ENCODE peak calls at places on chromosomes 1 and 21, in four cellular contexts. S, G, Y and N are unnamed samples.

GRCh38 chr1:228837817-228838716 is 102.8 kb downstream of the RHOU start:
- DNase-seq in S (peak), G (no peak), Y (peak), N (peak)

GRCh38 chr1:183569141-183569540 is 21.1 kb downstream of the NCF2 start:
- DNase-seq in S (no peak), Y (peak), G (peak), N (no peak)

GRCh38 chr1:230332429-230333088 is 93.6 kb downstream of the PGBD5 start:
- DNase-seq in Y (no peak), S (no peak), G (peak), N (no peak)

GRCh38 chr1:63821650-63822049 is 47.8 kb downstream of the ROR1 start:
- DNase-seq in G (no peak), Y (peak), S (no peak), N (no peak)

GRCh38 chr1:96872757-96873156 is 151.2 kb downstream of the PTBP2 start:
- DNase-seq in S (no peak), Y (no peak), G (peak), N (no peak)

GRCh38 chr1:151944110-151944858 is 35.0 kb upstream of the THEM4 start:
- DNase-seq in G (no peak), S (no peak), Y (no peak), N (no peak)

GRCh38 chr1:117825414-117825813 is 104.0 kb downstream of the GDAP2 start:
- DNase-seq in G (no peak), Y (no peak), S (no peak), N (no peak)

GRCh38 chr1:59128784-59129227 is 168.1 kb upstream of the FGGY start:
- DNase-seq in Y (peak), G (peak), S (no peak), N (no peak)

GRCh38 chr1:5640845-5641244 is 351.4 kb downstream of the NPHP4 start:
- DNase-seq in G (peak), S (no peak), Y (no peak), N (no peak)

GRCh38 chr21:26707241-26707640 is 134.2 kb upstream of the CYYR1 start:
- DNase-seq in Y (no peak), S (no peak), G (no peak), N (no peak)

GRCh38 chr1:35855016-35855700 is 27.9 kb upstream of the AGO1 start:
- DNase-seq in S (no peak), Y (no peak), G (peak), N (no peak)

GRCh38 chr1:52551476-52552235 is 1.2 kb downstream of the TUT4 start:
- DNase-seq in Y (peak), G (peak), S (no peak), N (no peak)

GRCh38 chr1:82503805-82504204 is 703.1 kb downstream of the ADGRL2 start:
- DNase-seq in S (no peak), G (no peak), Y (no peak), N (no peak)

GRCh38 chr1:154418062-154418897 is 13.1 kb downstream of the IL6R start:
- DNase-seq in Y (no peak), S (peak), G (peak), N (peak)

GRCh38 chr21:45434645-45435217 is 29.8 kb downstream of the COL18A1 start:
- DNase-seq in S (no peak), G (no peak), Y (no peak), N (no peak)

GRCh38 chr1:27298632-27299384 is 23.2 kb upstream of the TMEM222 start:
- DNase-seq in Y (no peak), G (peak), S (no peak), N (no peak)

GRCh38 chr1:166169182-166169581 is 2.4 kb upstream of the FAM78B start:
- DNase-seq in S (no peak), Y (no peak), G (peak), N (no peak)

GRCh38 chr1:183419399-183419798 is 1.2 kb upstream of the NMNAT2 start:
- DNase-seq in S (no peak), Y (no peak), G (no peak), N (no peak)

GRCh38 chr1:27513958-27514357 is 24.0 kb upstream of the WASF2 start:
- DNase-seq in S (no peak), Y (no peak), G (peak), N (no peak)

GRCh38 chr1:174051956-174052355 is 29.8 kb upstream of the RC3H1 start:
- DNase-seq in Y (no peak), S (no peak), G (no peak), N (no peak)

GRCh38 chr1:176877557-176877956 is 287.0 kb downstream of the ASTN1 start:
- DNase-seq in G (no peak), S (no peak), Y (no peak), N (no peak)

GRCh38 chr1:31857863-31858262 is 42.0 kb upstream of the SPOCD1 start:
- DNase-seq in Y (no peak), S (no peak), G (no peak), N (no peak)

GRCh38 chr21:33451634-33452071 is 28.1 kb downstream of the TMEM50B start:
- DNase-seq in S (peak), Y (peak), G (peak), N (no peak)

GRCh38 chr1:91171906-91172305 is 150.1 kb upstream of the ZNF644 start:
- DNase-seq in Y (no peak), S (no peak), G (no peak), N (peak)

GRCh38 chr21:35565204-35565611 is 495.1 kb downstream of the SETD4 start:
- DNase-seq in S (no peak), G (peak), Y (peak), N (peak)

GRCh38 chr1:203828002-203828401 is 32.6 kb downstream of the ZBED6 start:
- DNase-seq in Y (peak), S (no peak), G (no peak), N (no peak)

GRCh38 chr1:41870076-41870562 is 48.6 kb downstream of the HIVEP3 start:
- DNase-seq in Y (peak), S (no peak), G (no peak), N (no peak)

GRCh38 chr1:84450916-84451315 is 28.1 kb upstream of the RPF1 start:
- DNase-seq in G (no peak), S (no peak), Y (peak), N (no peak)

GRCh38 chr1:109477821-109478220 is 5.9 kb upstream of the ATXN7L2 start:
- DNase-seq in G (no peak), S (no peak), Y (no peak), N (no peak)

GRCh38 chr1:207035877-207036558 is 3.5 kb upstream of the C1orf116 start:
- DNase-seq in Y (no peak), S (no peak), G (no peak), N (no peak)

GRCh38 chr1:54272772-54273091 is 72.8 kb downstream of the MRPL37 start:
- DNase-seq in S (no peak), Y (no peak), G (no peak), N (no peak)

GRCh38 chr1:84145051-84145450 is 980 bp downstream of the PRKACB start:
- DNase-seq in S (no peak), Y (peak), G (no peak), N (no peak)

GRCh38 chr1:188615321-188615720 is 1786.6 kb downstream of the PLA2G4A start:
- DNase-seq in G (no peak), Y (peak), S (no peak), N (no peak)

GRCh38 chr1:67394548-67394947 is 35.7 kb downstream of the SERBP1 start:
- DNase-seq in S (no peak), G (no peak), Y (no peak), N (no peak)

GRCh38 chr1:67393737-67394136 is 36.5 kb downstream of the SERBP1 start:
- DNase-seq in S (no peak), G (no peak), Y (no peak), N (no peak)

GRCh38 chr1:67404212-67404620 is 26.0 kb downstream of the SERBP1 start:
- DNase-seq in G (no peak), S (no peak), Y (peak), N (no peak)

GRCh38 chr1:67401443-67401842 is 28.8 kb downstream of the SERBP1 start:
- DNase-seq in S (no peak), G (no peak), Y (peak), N (no peak)

DNA sequence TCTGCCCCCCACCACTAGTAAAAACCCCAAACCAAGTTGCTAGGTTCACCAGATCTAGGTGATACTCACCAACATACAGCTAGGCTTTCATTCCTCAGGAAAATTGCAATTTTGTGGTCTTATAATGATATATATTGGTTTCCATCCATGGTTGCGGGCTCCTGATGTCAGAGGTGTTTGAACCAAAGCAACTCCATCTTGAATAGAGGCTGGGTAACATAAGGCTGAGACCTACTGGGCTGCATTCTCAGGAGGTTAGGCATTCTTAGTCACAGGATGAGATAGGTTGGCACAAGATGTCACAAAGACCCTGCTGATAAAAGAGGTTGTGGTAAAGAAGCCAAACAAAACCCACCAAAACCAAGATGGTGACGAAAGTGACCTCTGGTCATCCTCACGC is 30.6 kb downstream of the SERBP1 start:
- DNase-seq in G (no peak), S (no peak), Y (no peak), N (no peak)
- H3K27ac ChIP-seq in G (no peak), S (no peak), Y (no peak), N (no peak)

DNA sequence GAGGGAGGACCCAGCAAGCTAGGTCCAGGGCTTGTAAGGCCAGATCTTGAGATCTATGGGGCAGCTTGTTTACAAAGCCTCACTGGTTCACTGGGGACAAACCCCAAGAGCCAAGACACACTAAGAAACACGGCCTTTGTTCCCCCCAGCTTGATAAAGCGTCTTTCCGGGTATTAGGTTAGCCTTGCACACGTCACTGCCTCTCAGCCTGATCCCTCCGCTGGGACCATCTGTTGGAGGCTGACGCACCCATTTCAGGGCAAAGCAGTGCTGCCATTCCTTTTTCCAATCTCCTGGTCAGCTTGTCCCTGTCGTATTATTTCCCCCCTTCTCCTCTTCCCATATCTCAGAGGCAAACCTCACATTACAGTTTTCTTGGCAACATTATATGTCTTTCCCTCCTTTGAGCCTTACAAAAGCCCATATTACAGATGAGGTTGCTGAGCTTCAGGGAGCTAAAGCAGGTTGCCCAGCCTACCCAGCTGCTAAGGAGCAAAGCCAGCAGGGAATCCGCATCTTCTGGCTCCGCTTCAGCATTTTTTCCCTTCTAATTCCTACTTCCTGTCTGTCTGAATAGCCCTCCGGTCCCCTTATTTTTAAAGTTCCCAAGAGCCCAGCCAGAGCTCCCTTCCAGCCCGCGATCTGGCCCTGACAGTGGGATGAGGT is 4.1 kb downstream of the HEYL start:
- DNase-seq in G (no peak), S (no peak), Y (no peak), N (no peak)
- H3K4me3 ChIP-seq in G (no peak), S (no peak), Y (no peak), N (no peak)

GRCh38 chr1:1989759-1990158 is 13.8 kb downstream of the CFAP74 start:
- DNase-seq in G (no peak), S (no peak), Y (peak), N (no peak)

GRCh38 chr1:1987142-1987510 is 16.5 kb downstream of the CFAP74 start:
- DNase-seq in Y (no peak), G (no peak), S (no peak), N (no peak)

GRCh38 chr1:1989102-1989542 is 14.5 kb downstream of the CFAP74 start:
- DNase-seq in S (no peak), Y (peak), G (peak), N (no peak)

GRCh38 chr1:1988061-1988945 is 15.3 kb downstream of the CFAP74 start:
- DNase-seq in Y (no peak), G (no peak), S (no peak), N (no peak)

DNA sequence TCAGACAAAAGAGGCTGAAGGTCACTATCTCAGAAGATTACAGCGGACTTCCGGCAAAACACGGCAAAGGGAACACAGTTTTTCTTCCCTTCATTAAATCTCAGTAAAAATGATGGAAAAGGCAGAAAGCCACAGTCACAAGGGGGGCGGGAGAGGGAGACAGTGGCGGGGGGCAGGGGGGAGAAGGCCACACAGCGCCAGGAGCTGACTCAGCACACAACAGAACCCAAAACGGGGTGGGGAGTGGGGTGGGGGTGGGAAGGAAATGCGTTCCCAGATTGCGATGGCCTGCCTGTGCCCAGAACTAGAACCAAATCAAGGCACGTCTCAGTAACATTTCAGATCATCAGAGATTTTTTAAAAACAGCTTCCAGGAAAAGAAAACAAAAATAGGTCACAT is 13.4 kb downstream of the CFAP74 start:
- DNase-seq in Y (no peak), G (no peak), S (no peak), N (no peak)
- H3K27ac ChIP-seq in Y (no peak), G (no peak), S (peak), N (no peak)

GRCh38 chr1:234926574-234927311 is 201.9 kb downstream of the TOMM20 start:
- DNase-seq in G (no peak), Y (no peak), S (peak), N (no peak)

GRCh38 chr1:234926252-234926573 is 202.4 kb downstream of the TOMM20 start:
- DNase-seq in G (no peak), S (no peak), Y (no peak), N (no peak)

GRCh38 chr1:234928642-234929041 is 200.0 kb downstream of the TOMM20 start:
- DNase-seq in Y (no peak), S (no peak), G (no peak), N (no peak)

GRCh38 chr1:234927968-234928635 is 200.5 kb downstream of the TOMM20 start:
- DNase-seq in Y (no peak), G (no peak), S (no peak), N (no peak)

GRCh38 chr1:234927312-234927967 is 201.2 kb downstream of the TOMM20 start:
- DNase-seq in Y (no peak), G (no peak), S (peak), N (no peak)
- H3K4me3 ChIP-seq in Y (no peak), G (no peak), S (no peak), N (no peak)

DNA sequence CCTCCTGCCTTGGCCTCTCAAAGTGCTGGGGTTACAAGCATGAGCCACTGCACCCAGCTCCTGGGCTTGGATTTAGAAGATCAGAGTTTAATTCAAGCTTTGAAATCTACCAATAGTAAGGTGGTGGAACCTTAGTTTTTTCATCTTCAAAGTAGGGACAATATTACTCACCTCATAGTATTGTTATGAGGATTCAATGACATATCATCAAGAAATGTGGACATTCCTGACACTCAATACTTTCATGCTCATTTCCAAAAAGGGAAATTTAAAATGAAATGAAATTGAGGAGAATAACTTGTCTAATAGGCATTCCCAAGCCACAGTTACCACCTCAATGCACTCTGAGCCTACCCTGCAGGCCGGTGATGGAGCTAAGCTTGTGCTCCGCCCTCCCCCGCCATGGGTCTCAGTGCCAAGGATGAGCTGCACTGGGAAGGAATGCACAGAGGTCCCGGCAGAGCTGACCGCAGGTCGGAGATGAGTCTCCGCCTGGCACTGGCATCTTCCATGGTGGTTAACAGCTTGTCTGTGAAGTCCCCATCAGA is 56.5 kb upstream of the BCAR3 start:
- DNase-seq in Y (peak), G (no peak), S (no peak), N (no peak)
- H3K27ac ChIP-seq in Y (peak), G (no peak), S (no peak), N (no peak)

DNA sequence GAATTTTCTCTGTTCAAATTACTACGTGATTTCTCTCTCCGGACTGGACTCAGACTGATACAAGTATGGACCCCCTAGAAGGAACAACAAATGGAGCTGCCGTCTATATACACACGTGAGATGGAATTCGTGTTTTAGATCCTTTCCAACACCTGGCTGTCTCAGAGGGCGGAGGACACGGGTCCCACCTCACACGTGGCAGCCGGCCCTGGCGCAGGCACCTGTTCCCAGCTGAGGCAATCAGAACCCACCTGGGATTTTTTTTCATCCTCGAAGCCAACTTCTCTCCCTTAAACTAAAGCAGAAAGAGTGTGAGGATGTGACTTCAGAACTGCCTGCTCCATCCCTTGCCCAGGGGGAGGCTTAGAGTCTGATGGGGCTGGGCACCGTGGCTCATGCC is 34.1 kb upstream of the SCCPDH start:
- DNase-seq in G (no peak), S (no peak), Y (no peak), N (no peak)
- H3K4me3 ChIP-seq in G (no peak), S (no peak), Y (no peak), N (no peak)

DNA sequence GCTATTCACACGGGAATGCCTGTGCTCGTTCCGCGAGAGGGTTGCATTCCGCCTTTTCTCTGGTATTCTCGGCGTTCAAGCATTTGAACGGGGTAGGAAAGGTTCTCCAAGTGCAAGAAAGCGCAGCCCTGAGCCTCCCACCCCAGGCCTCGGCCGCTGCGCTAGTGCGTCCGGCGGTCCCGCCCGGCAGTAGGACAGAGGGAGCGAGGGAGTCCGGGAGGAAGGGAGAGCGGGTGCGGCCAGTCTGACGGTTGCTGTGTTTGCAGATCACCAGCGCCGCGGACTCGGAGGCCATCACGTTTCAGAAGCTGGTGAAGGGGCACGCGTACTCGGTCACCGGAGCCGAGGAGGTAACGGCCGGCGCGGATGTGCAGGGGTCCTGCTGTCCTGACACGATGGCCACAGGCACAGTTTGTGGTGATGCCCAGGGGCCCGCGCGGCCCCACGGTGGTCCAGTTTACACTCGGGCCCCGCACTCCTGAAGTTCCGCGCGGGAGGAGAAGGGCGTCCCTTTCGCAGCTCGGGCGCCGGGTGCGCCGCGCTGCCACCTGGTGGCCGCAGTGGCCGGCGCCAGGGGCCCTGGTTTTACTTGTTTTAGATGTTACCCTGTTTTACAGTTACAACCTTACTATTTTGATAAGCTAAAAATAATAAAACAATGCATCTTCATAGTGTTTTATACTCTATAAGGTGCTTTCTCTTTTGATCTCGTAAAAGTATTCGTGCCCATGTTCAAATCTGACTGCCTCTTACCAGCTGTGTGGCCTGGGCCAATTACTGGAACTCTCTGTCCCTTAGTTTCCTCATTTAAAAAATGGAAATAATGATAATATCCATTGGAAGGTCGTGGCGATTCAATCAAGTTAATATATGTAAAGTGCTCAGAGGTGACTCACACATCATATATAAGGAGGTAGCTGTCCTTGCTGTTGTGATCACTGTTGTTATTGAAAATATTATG is 36.7 kb downstream of the CAPN2 start:
- DNase-seq in G (peak), S (peak), Y (peak), N (peak)
- H3K27ac ChIP-seq in G (no peak), S (no peak), Y (peak), N (peak)